ENCODE peak calls at places on chromosome 10, in nine cellular contexts. E is sigmoid colon; T is colonic mucosa; N is CD4-positive, CD25-positive, alpha-beta regulatory T cell; A is A549; V is left lung; C is cardiac muscle cell; F is A673; S is neural progenitor cell. K is an unnamed sample.

GRCh38 chr10:64733980-64734379 is 1212.8 kb downstream of the REEP3 start:
- DNase-seq in E (no peak), T (peak), N (no peak), A (peak), V (no peak), C (peak), F (peak), S (peak), K (peak)

GRCh38 chr10:28663576-28664368 is 13.5 kb upstream of the BAMBI start:
- DNase-seq in E (peak), T (peak), N (peak), A (peak), V (peak), C (peak), F (peak), S (peak), K (peak)

GRCh38 chr10:132577350-132578005 is 39.9 kb downstream of the INPP5A start:
- DNase-seq in E (peak), T (no peak), N (no peak), A (peak), V (peak), C (peak), F (no peak), S (peak), K (no peak)

GRCh38 chr10:89458289-89458688 is 43.9 kb downstream of the IFIT5 start:
- DNase-seq in E (no peak), T (no peak), N (no peak), A (no peak), V (no peak), C (no peak), F (peak), S (no peak), K (no peak)

GRCh38 chr10:100109670-100110069 is 28.0 kb upstream of the CPN1 start:
- DNase-seq in E (no peak), T (no peak), N (no peak), A (no peak), V (no peak), C (no peak), F (no peak), S (no peak), K (no peak)

GRCh38 chr10:47095211-47095610 is 184.0 kb downstream of the PTPN20 start:
- DNase-seq in E (no peak), T (no peak), N (no peak), A (no peak), V (no peak), C (no peak), F (no peak), S (no peak), K (no peak)

GRCh38 chr10:25682203-25682950 is 251.7 kb upstream of the MYO3A start:
- DNase-seq in E (no peak), T (no peak), N (no peak), A (peak), V (no peak), C (peak), F (peak), S (peak), K (no peak)

GRCh38 chr10:123885406-123886164 is 6.0 kb downstream of the CPXM2 start:
- DNase-seq in E (peak), T (no peak), N (no peak), A (no peak), V (no peak), C (no peak), F (no peak), S (no peak), K (peak)

GRCh38 chr10:36608866-36609265 is 516.5 kb upstream of the ANKRD30A start:
- DNase-seq in E (no peak), T (no peak), N (no peak), A (no peak), V (no peak), C (no peak), F (no peak), S (no peak), K (no peak)

GRCh38 chr10:44972874-44973306 is 5.7 kb downstream of the DEPP1 start:
- DNase-seq in E (peak), T (no peak), N (no peak), A (no peak), V (no peak), C (no peak), F (no peak), S (no peak), K (no peak)
- H3K27ac ChIP-seq in E (peak), T (no peak), N (no peak), A (no peak), V (peak), C (no peak), F (no peak), S (no peak), K (peak)

GRCh38 chr10:88064608-88065383 is 201.4 kb downstream of the PTEN start:
- DNase-seq in E (peak), T (peak), N (peak), A (no peak), V (no peak), C (no peak), F (peak), S (no peak), K (no peak)

GRCh38 chr10:88062798-88063472 is 199.5 kb downstream of the PTEN start:
- DNase-seq in E (no peak), T (no peak), N (no peak), A (peak), V (no peak), C (peak), F (no peak), S (no peak), K (no peak)

GRCh38 chr10:88060762-88061161 is 197.3 kb downstream of the PTEN start:
- DNase-seq in E (no peak), T (no peak), N (no peak), A (no peak), V (no peak), C (no peak), F (no peak), S (no peak), K (no peak)

GRCh38 chr10:88063861-88064521 is 200.6 kb downstream of the PTEN start:
- DNase-seq in E (no peak), T (no peak), N (no peak), A (no peak), V (no peak), C (no peak), F (no peak), S (no peak), K (no peak)

GRCh38 chr10:88062385-88062784 is 199.0 kb downstream of the PTEN start:
- DNase-seq in E (no peak), T (no peak), N (no peak), A (no peak), V (no peak), C (peak), F (no peak), S (no peak), K (no peak)
- H3K27ac ChIP-seq in E (peak), T (peak), N (no peak), A (peak), V (peak), C (peak), F (no peak), S (no peak), K (no peak)

GRCh38 chr10:49189422-49189821 is 1.2 kb upstream of the TMEM273 start:
- DNase-seq in E (no peak), T (no peak), N (no peak), A (no peak), V (no peak), C (no peak), F (no peak), S (no peak), K (no peak)
- H3K27ac ChIP-seq in E (peak), T (no peak), N (peak), A (no peak), V (no peak), C (no peak), F (no peak), S (no peak), K (no peak)

GRCh38 chr10:78351283-78351682 is 317.6 kb downstream of the RPS24 start:
- DNase-seq in E (peak), T (no peak), N (no peak), A (no peak), V (no peak), C (no peak), F (no peak), S (no peak), K (no peak)

GRCh38 chr10:78346721-78347120 is 313.1 kb downstream of the RPS24 start:
- DNase-seq in E (no peak), T (no peak), N (no peak), A (no peak), V (no peak), C (no peak), F (no peak), S (no peak), K (no peak)

GRCh38 chr10:78349165-78349516 is 315.5 kb downstream of the RPS24 start:
- DNase-seq in E (peak), T (no peak), N (no peak), A (no peak), V (no peak), C (no peak), F (no peak), S (no peak), K (no peak)

GRCh38 chr10:78350286-78350685 is 316.6 kb downstream of the RPS24 start:
- DNase-seq in E (peak), T (no peak), N (no peak), A (no peak), V (no peak), C (no peak), F (no peak), S (no peak), K (no peak)

DNA sequence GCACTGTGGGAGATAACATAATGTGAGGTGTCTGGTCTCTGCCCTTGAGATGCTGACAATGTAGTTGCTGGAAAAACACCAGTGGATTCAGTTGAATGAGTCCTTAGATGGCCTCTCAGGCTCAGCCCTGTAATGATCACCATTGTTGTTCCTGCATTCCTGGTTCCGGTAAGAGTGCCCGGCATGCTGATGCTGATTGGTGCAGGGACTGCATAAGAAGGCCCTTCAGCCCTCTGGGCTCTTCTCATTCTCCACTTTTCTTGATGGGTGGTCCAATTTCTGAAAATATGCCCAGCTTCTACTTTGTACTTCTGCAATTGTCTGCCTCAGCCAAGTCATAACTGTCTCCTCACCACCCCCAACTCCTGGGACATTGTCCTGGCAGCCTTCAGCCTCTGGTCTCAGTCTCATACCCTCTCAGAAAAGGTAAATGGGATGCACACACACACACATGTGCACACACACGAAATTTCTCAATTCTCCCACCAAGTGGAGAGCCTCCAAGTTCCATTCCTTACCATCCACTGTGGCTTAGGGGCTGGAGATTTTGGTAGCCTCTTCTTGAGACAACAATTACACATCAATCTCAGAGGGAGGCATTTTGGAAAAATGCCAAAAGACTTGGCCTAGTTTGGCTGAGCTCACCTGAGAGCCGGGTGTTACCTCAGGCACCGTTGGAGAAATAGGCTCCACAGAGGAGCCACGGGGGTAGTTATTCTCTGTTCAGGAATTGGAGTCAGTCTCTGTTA is 314.9 kb downstream of the RPS24 start:
- DNase-seq in E (peak), T (no peak), N (no peak), A (no peak), V (no peak), C (no peak), F (no peak), S (no peak), K (no peak)
- H3K27ac ChIP-seq in E (no peak), T (no peak), N (no peak), A (no peak), V (no peak), C (no peak), F (no peak), S (no peak), K (no peak)

GRCh38 chr10:131111007-131111406 is 200.5 kb downstream of the TCERG1L start:
- DNase-seq in E (no peak), T (no peak), N (no peak), A (no peak), V (no peak), C (no peak), F (no peak), S (no peak), K (no peak)
- H3K27ac ChIP-seq in E (no peak), T (no peak), N (no peak), A (no peak), V (no peak), C (no peak), F (no peak), S (no peak), K (no peak)

DNA sequence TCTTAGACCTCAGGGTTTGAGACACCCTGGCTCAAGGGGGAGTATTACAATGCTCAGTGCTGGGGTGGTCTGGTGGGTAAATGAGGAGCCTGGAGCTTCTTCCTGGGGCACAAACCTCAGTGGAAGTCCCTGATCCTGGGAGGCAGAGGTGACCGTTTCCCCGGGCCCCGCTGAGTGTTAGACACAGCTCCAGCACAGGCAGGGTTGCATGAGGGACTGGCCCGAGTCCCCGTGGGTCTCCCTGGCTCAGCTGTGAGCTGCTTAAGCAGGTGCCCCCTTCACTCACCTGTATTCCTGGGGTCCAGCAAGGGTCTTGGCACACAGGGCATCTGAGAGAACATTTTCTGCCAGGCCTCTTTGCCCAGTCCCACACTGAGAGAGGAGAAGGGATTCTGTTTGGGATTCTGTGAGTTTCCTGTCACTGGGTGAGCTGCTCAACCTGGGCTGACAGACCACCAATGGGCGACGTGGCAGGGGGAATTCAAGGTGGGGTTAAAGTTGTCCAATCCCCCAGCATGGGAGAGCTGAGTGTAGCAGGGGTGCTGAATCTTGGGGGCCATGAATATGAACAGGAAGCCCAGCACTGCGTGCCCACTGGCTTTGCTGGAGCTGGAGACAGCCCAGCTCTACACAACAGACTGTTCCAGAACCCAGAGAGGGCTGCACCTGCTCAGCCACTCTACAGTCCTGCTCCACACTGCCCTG is 29.9 kb downstream of the DDIT4 start:
- DNase-seq in E (no peak), T (no peak), N (no peak), A (no peak), V (peak), C (no peak), F (no peak), S (no peak), K (no peak)
- H3K27ac ChIP-seq in E (no peak), T (no peak), N (no peak), A (peak), V (no peak), C (no peak), F (no peak), S (no peak), K (no peak)

DNA sequence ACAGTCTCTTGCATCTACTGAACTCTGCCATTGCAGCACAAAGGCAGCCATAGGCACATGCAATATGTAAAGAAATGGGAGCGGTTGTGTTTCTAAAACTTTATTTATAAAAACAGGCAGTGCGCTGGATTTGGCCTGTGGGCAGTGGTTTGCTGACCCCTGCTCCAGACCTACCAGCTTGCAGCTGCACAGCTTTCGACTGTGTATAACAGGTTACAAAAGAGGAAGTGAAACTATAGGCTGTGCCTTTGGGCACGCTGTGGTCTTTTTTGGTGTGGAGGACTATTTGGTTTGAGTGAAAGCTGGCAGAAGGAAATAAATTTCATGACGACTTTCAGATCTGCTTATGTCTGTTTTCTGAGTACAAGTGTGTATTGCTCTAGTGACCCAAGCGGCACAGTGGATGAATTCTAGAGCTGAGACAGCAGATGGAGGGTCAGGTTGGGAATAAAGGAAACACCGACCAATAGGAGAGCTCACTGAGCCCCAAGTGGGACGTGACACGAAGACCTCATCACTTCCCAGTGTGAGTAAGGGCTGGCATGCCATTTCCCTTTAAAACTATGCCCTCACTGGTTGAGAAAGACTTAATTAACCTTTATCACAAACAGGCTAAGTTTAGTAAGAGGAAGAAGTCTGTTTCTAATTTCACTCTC is 152.7 kb downstream of the ANK3 start:
- DNase-seq in E (peak), T (peak), N (peak), A (no peak), V (no peak), C (no peak), F (peak), S (no peak), K (no peak)
- H3K27ac ChIP-seq in E (no peak), T (no peak), N (no peak), A (no peak), V (no peak), C (peak), F (no peak), S (no peak), K (peak)

GRCh38 chr10:5983813-5984212 is 6.5 kb upstream of the IL15RA start:
- DNase-seq in E (peak), T (no peak), N (no peak), A (no peak), V (no peak), C (no peak), F (no peak), S (no peak), K (no peak)
- H3K27ac ChIP-seq in E (peak), T (no peak), N (no peak), A (no peak), V (no peak), C (no peak), F (no peak), S (no peak), K (no peak)

DNA sequence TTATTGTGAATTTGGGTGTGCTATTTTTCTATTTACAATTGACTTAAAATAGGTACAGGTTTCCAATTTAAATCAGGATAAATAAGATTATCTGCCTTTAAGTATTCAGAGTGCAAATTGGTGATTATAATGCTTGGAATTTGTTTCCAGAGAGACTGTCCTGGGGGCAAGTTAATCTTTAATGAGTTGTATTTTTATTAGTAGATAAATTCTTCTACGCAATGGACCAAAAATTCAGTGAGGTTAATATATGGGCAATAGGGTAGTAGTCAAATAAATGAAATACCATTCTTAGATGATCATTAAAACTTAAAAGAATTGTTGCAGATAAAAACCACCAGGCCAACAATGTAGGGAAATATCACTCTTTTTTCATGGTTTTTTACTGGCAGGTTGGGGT is 3.4 kb downstream of the BICC1 start:
- DNase-seq in E (no peak), T (no peak), N (no peak), A (peak), V (no peak), C (no peak), F (no peak), S (no peak), K (no peak)
- H3K27ac ChIP-seq in E (no peak), T (no peak), N (no peak), A (peak), V (no peak), C (no peak), F (no peak), S (no peak), K (no peak)